ENCODE peak calls at places on chromosomes 13 and 19, in four cellular contexts. A is kidney, G is brain microvascular endothelial cell, T is psoas muscle. K is an unnamed sample.

GRCh38 chr13:30984620-30985019 is 52.2 kb downstream of the TEX26 start:
- DNase-seq in A (no peak), G (no peak), T (no peak), K (no peak)

GRCh38 chr13:30033681-30034447 is 183.4 kb upstream of the UBL3 start:
- DNase-seq in A (no peak), G (peak), T (no peak), K (no peak)

GRCh38 chr19:12065100-12065538 is 588 bp downstream of the ZNF844 start:
- DNase-seq in A (peak), G (peak), T (peak), K (peak)

GRCh38 chr13:26202365-26202972 is 19.6 kb downstream of the RNF6 start:
- DNase-seq in A (no peak), G (no peak), T (no peak), K (no peak)

GRCh38 chr19:11191273-11191755 is 6.0 kb downstream of the KANK2 start:
- DNase-seq in A (peak), G (peak), T (peak), K (peak)

GRCh38 chr13:37681295-37682032 is 82.9 kb upstream of the POSTN start:
- DNase-seq in A (no peak), G (peak), T (no peak), K (no peak)

GRCh38 chr13:49063526-49063925 is 87.8 kb downstream of the FNDC3A start:
- DNase-seq in A (no peak), G (no peak), T (no peak), K (no peak)

GRCh38 chr19:3984584-3984907 is 717 bp downstream of the EEF2 start:
- DNase-seq in A (no peak), G (no peak), T (no peak), K (no peak)

GRCh38 chr13:79837741-79838450 is 356.9 kb downstream of the NDFIP2 start:
- DNase-seq in A (no peak), G (peak), T (no peak), K (no peak)

GRCh38 chr19:19083413-19084178 is 19.8 kb downstream of the SLC25A42 start:
- DNase-seq in A (no peak), G (no peak), T (peak), K (no peak)

GRCh38 chr19:15843186-15843585 is 27.7 kb upstream of the OR10H1 start:
- DNase-seq in A (no peak), G (no peak), T (no peak), K (no peak)

GRCh38 chr13:111058796-111059506 is 56.2 kb upstream of the ARHGEF7 start:
- DNase-seq in A (no peak), G (peak), T (no peak), K (no peak)

GRCh38 chr19:13817018-13817614 is 21.9 kb downstream of the ZSWIM4 start:
- DNase-seq in A (no peak), G (no peak), T (no peak), K (peak)

GRCh38 chr13:46176756-46177155 is 5.2 kb downstream of the LCP1 start:
- DNase-seq in A (no peak), G (no peak), T (no peak), K (no peak)

GRCh38 chr13:68304287-68304893 is 1074.3 kb upstream of the PCDH9 start:
- DNase-seq in A (no peak), G (no peak), T (no peak), K (peak)

GRCh38 chr13:31929031-31929770 is 102.4 kb upstream of the FRY start:
- DNase-seq in A (no peak), G (no peak), T (no peak), K (no peak)

GRCh38 chr13:48155850-48156249 is 60.9 kb upstream of the MED4 start:
- DNase-seq in A (no peak), G (peak), T (no peak), K (no peak)

GRCh38 chr19:36409841-36410240 is 8.6 kb downstream of the ZFP82 start:
- DNase-seq in A (no peak), G (peak), T (no peak), K (no peak)

GRCh38 chr19:2648528-2648937 is 54.0 kb downstream of the GNG7 start:
- DNase-seq in A (peak), G (peak), T (peak), K (peak)

GRCh38 chr19:34232566-34233481 is 21.5 kb upstream of the GARRE1 start:
- DNase-seq in A (no peak), G (peak), T (peak), K (no peak)

GRCh38 chr13:72023895-72024294 is 156.9 kb upstream of the DACH1 start:
- DNase-seq in A (no peak), G (no peak), T (no peak), K (no peak)

GRCh38 chr13:98905199-98905598 is 72.7 kb downstream of the DOCK9 start:
- DNase-seq in A (no peak), G (no peak), T (no peak), K (no peak)

GRCh38 chr13:61086052-61086451 is 329.6 kb downstream of the PCDH20 start:
- DNase-seq in A (no peak), G (no peak), T (no peak), K (no peak)

GRCh38 chr19:28642787-28643186 is 570.2 kb downstream of the UQCRFS1 start:
- DNase-seq in A (no peak), G (no peak), T (no peak), K (no peak)

GRCh38 chr19:3218037-3218661 is 6.3 kb upstream of the CELF5 start:
- DNase-seq in A (no peak), G (no peak), T (no peak), K (no peak)

GRCh38 chr13:53324656-53325055 is 296.0 kb downstream of the OLFM4 start:
- DNase-seq in A (no peak), G (no peak), T (no peak), K (no peak)

GRCh38 chr13:33509642-33510229 is 224.2 kb upstream of the STARD13 start:
- DNase-seq in A (peak), G (no peak), T (peak), K (no peak)

GRCh38 chr19:49315111-49315510 is 9.9 kb downstream of the SLC6A16 start:
- DNase-seq in A (no peak), G (no peak), T (no peak), K (no peak)

GRCh38 chr13:40483601-40484000 is 182.8 kb downstream of the FOXO1 start:
- DNase-seq in A (no peak), G (no peak), T (no peak), K (no peak)

GRCh38 chr13:93777504-93777903 is 550.9 kb downstream of the GPC6 start:
- DNase-seq in A (no peak), G (no peak), T (no peak), K (no peak)

GRCh38 chr19:800360-801029 is 3.2 kb downstream of the PTBP1 start:
- DNase-seq in A (peak), G (no peak), T (peak), K (no peak)

GRCh38 chr19:18656337-18657086 is 19.7 kb downstream of the KLHL26 start:
- DNase-seq in A (no peak), G (no peak), T (no peak), K (no peak)

GRCh38 chr19:4279530-4280422 is 710 bp downstream of the SHD start:
- DNase-seq in A (no peak), G (no peak), T (no peak), K (peak)

GRCh38 chr19:58350001-58350801 is 3.1 kb downstream of the A1BG start:
- DNase-seq in A (peak), G (no peak), T (no peak), K (peak)

GRCh38 chr19:56900573-56901097 is 60.1 kb upstream of the PEG3 start:
- DNase-seq in A (no peak), G (no peak), T (no peak), K (no peak)

GRCh38 chr19:17751103-17751911 is at the start of gene FCHO1:
- DNase-seq in A (peak), G (no peak), T (no peak), K (no peak)

GRCh38 chr13:114339779-114340534 is 25.7 kb downstream of the CHAMP1 start:
- DNase-seq in A (no peak), G (no peak), T (no peak), K (peak)

GRCh38 chr13:113737803-113738202 is 21.2 kb upstream of the TMEM255B start:
- DNase-seq in A (peak), G (no peak), T (no peak), K (no peak)

GRCh38 chr13:106513025-106513424 is 22.4 kb downstream of the EFNB2 start:
- DNase-seq in A (no peak), G (peak), T (no peak), K (no peak)
- TF ChIP-seq CTCF in A (no peak), G (no peak), T (no peak), K (no peak)

GRCh38 chr19:55654833-55655647 is at the start of gene U2AF2:
- DNase-seq in A (peak), G (peak), T (peak), K (peak)
- TF ChIP-seq CTCF in A (no peak), G (no peak), T (no peak), K (no peak)

GRCh38 chr13:27270594-27271520 is at the start of gene RASL11A:
- DNase-seq in A (peak), G (peak), T (peak), K (peak)
- TF ChIP-seq CTCF in A (peak), G (peak), T (peak), K (peak)

DNA sequence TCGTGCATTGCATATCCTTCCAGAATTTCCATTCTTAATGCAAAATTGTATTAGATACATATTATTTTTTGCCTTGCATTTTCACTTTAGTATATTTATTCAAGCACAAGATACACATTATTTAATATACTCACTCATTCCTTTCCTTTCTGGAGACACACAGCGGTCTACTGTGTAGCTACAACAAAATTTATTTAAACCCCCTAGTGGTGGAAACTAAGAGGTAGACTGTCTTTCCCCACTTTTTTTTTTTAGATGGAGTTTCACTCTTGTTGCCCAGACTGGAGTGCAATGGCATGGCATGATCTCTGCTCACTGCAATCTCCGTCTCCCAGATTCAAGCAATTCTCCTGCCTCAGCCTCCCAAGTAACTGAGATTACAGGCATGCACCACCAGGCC is 2040.3 kb upstream of the PCDH20 start:
- DNase-seq in A (no peak), G (no peak), T (no peak), K (peak)
- TF ChIP-seq CTCF in A (no peak), G (peak), T (no peak), K (peak)

GRCh38 chr13:89883893-89884448 is 1463.5 kb upstream of the MIR17HG start:
- DNase-seq in A (peak), G (no peak), T (no peak), K (no peak)
- TF ChIP-seq CTCF in A (no peak), G (no peak), T (no peak), K (no peak)

GRCh38 chr13:34939771-34940170 is 2.3 kb upstream of the NBEA start:
- DNase-seq in A (no peak), G (no peak), T (no peak), K (no peak)

GRCh38 chr13:34943675-34944634 is 1.9 kb downstream of the NBEA start:
- DNase-seq in A (no peak), G (no peak), T (no peak), K (no peak)

GRCh38 chr13:34941436-34941834 is 635 bp upstream of the NBEA start:
- DNase-seq in A (no peak), G (no peak), T (no peak), K (no peak)

GRCh38 chr13:34941835-34942731 is at the start of gene NBEA:
- DNase-seq in A (peak), G (peak), T (peak), K (peak)

GRCh38 chr13:34942732-34943674 is 933 bp downstream of the NBEA start:
- DNase-seq in A (peak), G (no peak), T (peak), K (peak)
- TF ChIP-seq CTCF in A (no peak), G (no peak), T (no peak), K (peak)

GRCh38 chr19:48182434-48182833 is 12.0 kb downstream of the ZSWIM9 start:
- DNase-seq in A (peak), G (no peak), T (no peak), K (peak)
- TF ChIP-seq CTCF in A (no peak), G (no peak), T (no peak), K (peak)

GRCh38 chr19:46955114-46955812 is 64.4 kb upstream of the NPAS1 start:
- DNase-seq in A (no peak), G (no peak), T (no peak), K (no peak)
- TF ChIP-seq CTCF in A (no peak), G (no peak), T (no peak), K (no peak)

GRCh38 chr13:105139380-105140285 is 1395.8 kb downstream of the EFNB2 start:
- DNase-seq in A (peak), G (peak), T (peak), K (peak)
- TF ChIP-seq CTCF in A (no peak), G (peak), T (no peak), K (peak)

GRCh38 chr19:39845172-39845571 is 1.0 kb downstream of the FBL start:
- DNase-seq in A (no peak), G (no peak), T (no peak), K (no peak)

GRCh38 chr19:39843919-39844793 is 2.0 kb downstream of the FBL start:
- DNase-seq in A (no peak), G (peak), T (no peak), K (peak)

GRCh38 chr19:39846176-39846677 is at the start of gene FBL:
- DNase-seq in A (peak), G (peak), T (peak), K (peak)

GRCh38 chr19:39846678-39847486 is 703 bp upstream of the FBL start:
- DNase-seq in A (no peak), G (no peak), T (no peak), K (peak)

DNA sequence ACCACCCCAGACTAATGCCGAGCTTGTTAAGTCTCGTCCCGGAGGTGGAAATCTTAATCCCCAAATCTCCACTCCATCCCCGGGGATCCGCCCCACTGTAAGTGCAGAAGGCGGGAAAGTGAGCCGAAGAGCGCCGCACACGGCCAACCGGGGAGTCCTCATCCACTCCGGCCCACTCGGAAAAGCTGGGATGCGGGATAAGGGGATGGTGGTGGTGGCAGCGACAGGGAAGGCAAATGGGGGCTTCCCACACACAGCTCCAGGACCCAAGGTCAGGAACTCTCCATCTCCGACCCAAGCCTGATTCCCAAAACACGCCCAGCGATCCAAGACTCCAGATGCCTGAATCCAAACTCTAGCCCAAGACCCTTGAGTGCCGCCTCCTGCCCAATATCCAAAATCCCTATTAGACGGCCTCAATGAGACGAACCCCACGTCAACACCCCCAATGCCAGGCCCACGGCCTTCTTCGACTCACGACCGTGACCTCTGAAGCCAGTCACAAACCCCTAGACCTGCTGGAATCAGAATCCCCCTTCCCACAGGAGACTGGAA is 481 bp downstream of the FBL start:
- DNase-seq in A (no peak), G (no peak), T (no peak), K (peak)
- TF ChIP-seq CTCF in A (no peak), G (peak), T (no peak), K (peak)

K was measured in GM23338.